ENCODE peak calls at places on chromosomes 1 and 21, in five cellular contexts. One of them, this sample, is unnamed.

GRCh38 chr1:145720878-145721671 is 1.8 kb downstream of the CD160 start:
- DNase-seq in kidney: peak
- DNase-seq in IMR-90: peak
- DNase-seq in fibroblast of lung: peak
- DNase-seq in PC-3: peak
- DNase-seq in this sample: peak

GRCh38 chr1:53368314-53369033 is 40.6 kb upstream of the LRP8 start:
- DNase-seq in kidney: peak
- DNase-seq in IMR-90: no peak
- DNase-seq in fibroblast of lung: no peak
- DNase-seq in PC-3: no peak
- DNase-seq in this sample: no peak

GRCh38 chr1:74323937-74324473 is 88.8 kb downstream of the TNNI3K start:
- DNase-seq in kidney: no peak
- DNase-seq in IMR-90: no peak
- DNase-seq in fibroblast of lung: peak
- DNase-seq in PC-3: no peak
- DNase-seq in this sample: no peak

GRCh38 chr1:79551321-79551720 is 544.8 kb upstream of the ADGRL4 start:
- DNase-seq in kidney: no peak
- DNase-seq in IMR-90: peak
- DNase-seq in fibroblast of lung: peak
- DNase-seq in PC-3: no peak
- DNase-seq in this sample: no peak

GRCh38 chr1:175725684-175726083 is 17.7 kb downstream of the TNR start:
- DNase-seq in kidney: no peak
- DNase-seq in IMR-90: peak
- DNase-seq in fibroblast of lung: peak
- DNase-seq in PC-3: peak
- DNase-seq in this sample: peak

GRCh38 chr1:75129660-75130311 is 4.4 kb upstream of the LHX8 start:
- DNase-seq in kidney: no peak
- DNase-seq in IMR-90: no peak
- DNase-seq in fibroblast of lung: no peak
- DNase-seq in PC-3: no peak
- DNase-seq in this sample: no peak

GRCh38 chr1:227729881-227730629 is 5.0 kb downstream of the JMJD4 start:
- DNase-seq in kidney: no peak
- DNase-seq in IMR-90: peak
- DNase-seq in fibroblast of lung: peak
- DNase-seq in PC-3: peak
- DNase-seq in this sample: peak

GRCh38 chr1:220544901-220545303 is 17.0 kb downstream of the MARK1 start:
- DNase-seq in kidney: no peak
- DNase-seq in IMR-90: peak
- DNase-seq in fibroblast of lung: peak
- DNase-seq in PC-3: peak
- DNase-seq in this sample: peak

GRCh38 chr1:8711161-8711560 is 106.3 kb downstream of the RERE start:
- DNase-seq in kidney: no peak
- DNase-seq in IMR-90: no peak
- DNase-seq in fibroblast of lung: peak
- DNase-seq in PC-3: no peak
- DNase-seq in this sample: no peak

GRCh38 chr1:108583757-108584156 is 23.9 kb downstream of the EEIG2 start:
- DNase-seq in kidney: no peak
- DNase-seq in IMR-90: no peak
- DNase-seq in fibroblast of lung: no peak
- DNase-seq in PC-3: no peak
- DNase-seq in this sample: no peak

GRCh38 chr21:45328198-45329087 is 40.7 kb upstream of the POFUT2 start:
- DNase-seq in kidney: peak
- DNase-seq in IMR-90: no peak
- DNase-seq in fibroblast of lung: no peak
- DNase-seq in PC-3: no peak
- DNase-seq in this sample: no peak

GRCh38 chr1:7301346-7301993 is 469.6 kb upstream of the VAMP3 start:
- DNase-seq in kidney: no peak
- DNase-seq in IMR-90: peak
- DNase-seq in fibroblast of lung: peak
- DNase-seq in PC-3: no peak
- DNase-seq in this sample: peak

GRCh38 chr1:7299329-7299799 is 471.7 kb upstream of the VAMP3 start:
- DNase-seq in kidney: peak
- DNase-seq in IMR-90: peak
- DNase-seq in fibroblast of lung: peak
- DNase-seq in PC-3: peak
- DNase-seq in this sample: no peak

GRCh38 chr1:7300893-7301292 is 470.2 kb upstream of the VAMP3 start:
- DNase-seq in kidney: no peak
- DNase-seq in IMR-90: peak
- DNase-seq in fibroblast of lung: peak
- DNase-seq in PC-3: peak
- DNase-seq in this sample: peak

GRCh38 chr1:7298749-7299151 is 472.3 kb upstream of the VAMP3 start:
- DNase-seq in kidney: no peak
- DNase-seq in IMR-90: peak
- DNase-seq in fibroblast of lung: peak
- DNase-seq in PC-3: peak
- DNase-seq in this sample: no peak

DNA sequence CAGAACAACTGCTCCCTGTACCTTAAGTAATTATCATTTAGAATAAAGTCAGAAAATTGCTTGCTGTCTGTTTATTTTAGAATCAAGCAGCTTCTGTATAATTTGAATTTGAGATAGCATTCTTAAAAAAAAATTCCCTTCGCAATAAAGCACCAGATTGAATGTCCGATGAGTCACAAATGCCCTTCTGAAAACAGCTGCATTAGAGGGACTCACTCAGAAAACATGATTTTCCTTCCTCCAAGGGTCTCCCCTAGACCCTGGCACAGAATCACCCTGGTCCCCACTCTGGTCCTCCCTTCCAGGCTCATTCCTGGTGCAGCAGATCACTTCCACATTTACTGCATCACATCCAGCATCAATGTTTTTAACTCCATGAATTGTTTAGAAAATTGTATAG is 471.1 kb upstream of the VAMP3 start:
- DNase-seq in kidney: no peak
- DNase-seq in IMR-90: peak
- DNase-seq in fibroblast of lung: peak
- DNase-seq in PC-3: peak
- DNase-seq in this sample: no peak
- H3K27ac ChIP-seq in kidney: no peak
- H3K27ac ChIP-seq in IMR-90: peak
- H3K27ac ChIP-seq in fibroblast of lung: peak
- H3K27ac ChIP-seq in PC-3: peak
- H3K27ac ChIP-seq in this sample: no peak

GRCh38 chr1:56324504-56324903 is 254.9 kb downstream of the PLPP3 start:
- DNase-seq in kidney: no peak
- DNase-seq in IMR-90: no peak
- DNase-seq in fibroblast of lung: no peak
- DNase-seq in PC-3: no peak
- DNase-seq in this sample: no peak

GRCh38 chr1:56322211-56322610 is 257.2 kb downstream of the PLPP3 start:
- DNase-seq in kidney: no peak
- DNase-seq in IMR-90: peak
- DNase-seq in fibroblast of lung: peak
- DNase-seq in PC-3: no peak
- DNase-seq in this sample: no peak

GRCh38 chr1:56327195-56327594 is 252.2 kb downstream of the PLPP3 start:
- DNase-seq in kidney: no peak
- DNase-seq in IMR-90: no peak
- DNase-seq in fibroblast of lung: no peak
- DNase-seq in PC-3: no peak
- DNase-seq in this sample: no peak

GRCh38 chr1:56329970-56330369 is 249.4 kb downstream of the PLPP3 start:
- DNase-seq in kidney: no peak
- DNase-seq in IMR-90: peak
- DNase-seq in fibroblast of lung: no peak
- DNase-seq in PC-3: no peak
- DNase-seq in this sample: no peak

DNA sequence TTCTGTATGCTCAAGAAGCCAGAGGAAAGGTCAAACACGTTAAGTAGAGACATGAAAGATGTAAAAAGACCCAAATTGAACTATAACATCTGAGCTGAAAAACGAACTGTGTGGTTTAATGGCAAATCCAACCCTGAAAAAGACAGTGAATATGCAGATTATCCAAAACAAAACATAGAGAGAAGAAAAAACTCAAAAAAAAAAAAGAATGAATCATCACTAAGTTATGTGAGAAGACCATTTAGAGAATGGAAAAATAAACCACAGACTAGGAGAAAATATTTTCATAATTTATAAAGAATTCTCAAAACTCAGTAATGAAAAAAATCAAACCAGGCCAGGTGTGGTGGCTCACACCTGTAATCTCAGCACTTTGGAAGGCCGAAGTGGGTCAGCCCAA is 253.3 kb downstream of the PLPP3 start:
- DNase-seq in kidney: no peak
- DNase-seq in IMR-90: peak
- DNase-seq in fibroblast of lung: peak
- DNase-seq in PC-3: peak
- DNase-seq in this sample: no peak
- H3K4me3 ChIP-seq in kidney: no peak
- H3K4me3 ChIP-seq in IMR-90: no peak
- H3K4me3 ChIP-seq in fibroblast of lung: no peak
- H3K4me3 ChIP-seq in PC-3: no peak
- H3K4me3 ChIP-seq in this sample: no peak

GRCh38 chr1:2386636-2387611 is 4.4 kb downstream of the MORN1 start:
- DNase-seq in kidney: peak
- DNase-seq in IMR-90: no peak
- DNase-seq in fibroblast of lung: no peak
- DNase-seq in PC-3: no peak
- DNase-seq in this sample: no peak

GRCh38 chr1:2391034-2391384 is 345 bp downstream of the MORN1 start:
- DNase-seq in kidney: peak
- DNase-seq in IMR-90: no peak
- DNase-seq in fibroblast of lung: peak
- DNase-seq in PC-3: no peak
- DNase-seq in this sample: peak

GRCh38 chr1:2385606-2386280 is 5.6 kb downstream of the MORN1 start:
- DNase-seq in kidney: peak
- DNase-seq in IMR-90: no peak
- DNase-seq in fibroblast of lung: no peak
- DNase-seq in PC-3: no peak
- DNase-seq in this sample: no peak

GRCh38 chr1:2389644-2390043 is 1.7 kb downstream of the MORN1 start:
- DNase-seq in kidney: peak
- DNase-seq in IMR-90: no peak
- DNase-seq in fibroblast of lung: no peak
- DNase-seq in PC-3: no peak
- DNase-seq in this sample: no peak

GRCh38 chr1:2388004-2388913 is 3.1 kb downstream of the MORN1 start:
- DNase-seq in kidney: peak
- DNase-seq in IMR-90: no peak
- DNase-seq in fibroblast of lung: no peak
- DNase-seq in PC-3: no peak
- DNase-seq in this sample: no peak
- H3K9ac ChIP-seq in kidney: no peak
- H3K9ac ChIP-seq in IMR-90: no peak
- H3K9ac ChIP-seq in fibroblast of lung: no peak
- H3K9ac ChIP-seq in PC-3: no peak
- H3K9ac ChIP-seq in this sample: no peak

DNA sequence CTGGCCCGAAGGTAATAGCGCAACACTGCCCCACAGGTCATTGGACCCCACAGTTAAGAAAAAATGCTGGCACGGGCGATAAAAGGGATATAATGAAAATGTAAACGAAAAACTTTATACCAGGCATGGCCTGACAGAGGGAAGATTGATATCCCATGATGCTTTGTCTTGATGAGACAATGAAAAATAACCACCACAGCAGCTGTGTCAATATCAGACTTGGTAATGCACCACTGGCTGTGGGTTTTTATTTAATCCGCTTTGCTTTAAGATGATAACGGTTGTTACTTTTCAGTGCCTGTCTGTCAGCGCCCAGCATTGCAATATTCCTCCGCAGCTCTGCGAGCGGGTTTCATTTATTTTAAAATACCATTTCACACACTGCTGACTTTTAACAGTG is 150.5 kb downstream of the NUF2 start:
- DNase-seq in kidney: no peak
- DNase-seq in IMR-90: no peak
- DNase-seq in fibroblast of lung: peak
- DNase-seq in PC-3: no peak
- DNase-seq in this sample: no peak
- H3K27ac ChIP-seq in kidney: no peak
- H3K27ac ChIP-seq in IMR-90: no peak
- H3K27ac ChIP-seq in fibroblast of lung: no peak
- H3K27ac ChIP-seq in PC-3: no peak
- H3K27ac ChIP-seq in this sample: no peak

DNA sequence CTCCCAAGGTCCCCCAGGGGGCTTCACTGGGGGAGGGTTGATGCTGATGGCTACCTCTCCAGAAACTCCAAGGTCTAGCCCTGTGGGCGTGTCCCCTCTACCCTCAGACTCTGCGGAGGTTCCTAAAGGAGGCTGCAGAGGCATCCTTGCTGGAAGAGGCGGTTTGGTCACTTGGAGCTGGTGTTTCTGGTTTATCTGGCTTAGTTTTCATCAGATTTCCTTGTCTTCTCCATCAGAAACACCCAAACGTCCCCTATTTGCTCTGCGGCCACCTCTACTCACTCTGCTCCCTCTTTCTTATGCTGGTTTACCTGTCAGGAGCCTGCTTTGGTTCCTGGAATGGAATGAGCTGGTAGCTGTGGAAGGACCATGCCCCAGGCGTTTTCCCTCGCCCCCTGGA is 2.5 kb downstream of the PKP1 start:
- DNase-seq in kidney: no peak
- DNase-seq in IMR-90: no peak
- DNase-seq in fibroblast of lung: no peak
- DNase-seq in PC-3: peak
- DNase-seq in this sample: no peak
- H3K4me3 ChIP-seq in kidney: no peak
- H3K4me3 ChIP-seq in IMR-90: no peak
- H3K4me3 ChIP-seq in fibroblast of lung: no peak
- H3K4me3 ChIP-seq in PC-3: peak
- H3K4me3 ChIP-seq in this sample: no peak

DNA sequence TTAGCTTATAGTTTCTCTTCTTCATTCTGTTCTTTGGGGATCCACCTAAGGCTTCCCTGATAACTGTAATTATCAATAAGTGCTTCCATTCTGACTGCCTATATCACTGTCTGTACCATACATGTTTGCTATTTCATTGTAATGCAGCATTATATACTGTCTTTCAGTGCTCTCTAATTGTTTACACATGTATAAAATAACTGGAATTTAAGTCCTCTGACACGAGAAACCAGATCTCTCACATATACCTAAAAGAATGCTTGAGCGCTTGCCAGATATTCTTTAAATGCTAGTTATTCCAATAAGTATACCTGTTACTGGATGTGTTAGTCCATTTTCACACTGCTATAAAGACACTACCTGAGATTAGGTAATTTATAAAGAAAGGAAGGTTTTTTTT is 34.7 kb downstream of the CELF3 start:
- DNase-seq in kidney: no peak
- DNase-seq in IMR-90: peak
- DNase-seq in fibroblast of lung: peak
- DNase-seq in PC-3: peak
- DNase-seq in this sample: no peak
- H3K9ac ChIP-seq in kidney: no peak
- H3K9ac ChIP-seq in IMR-90: no peak
- H3K9ac ChIP-seq in fibroblast of lung: no peak
- H3K9ac ChIP-seq in PC-3: no peak
- H3K9ac ChIP-seq in this sample: no peak

This sample was measured in Karpas-422.